ENCODE peak calls at places on chromosomes 4 and X, in ten cellular contexts. One of them, this sample, is unnamed.

GRCh38 chr4:158805628-158806471 is 37.0 kb downstream of the FNIP2 start:
- DNase-seq in HFF-Myc: no peak
- DNase-seq in GM10248: no peak
- DNase-seq in AG10803: no peak
- DNase-seq in MCF 10A: no peak
- DNase-seq in nephron progenitor cell: no peak
- DNase-seq in AG09309: no peak
- DNase-seq in mucosa of descending colon: no peak
- DNase-seq in cardiac muscle cell: no peak
- DNase-seq in GM13976: no peak
- DNase-seq in this sample: no peak

GRCh38 chr4:88526221-88526815 is 2.7 kb upstream of the PYURF start:
- DNase-seq in AG10803: peak
- DNase-seq in cardiac muscle cell: no peak
- DNase-seq in GM13976: peak
- DNase-seq in MCF 10A: peak
- DNase-seq in HFF-Myc: no peak
- DNase-seq in GM10248: peak
- DNase-seq in AG09309: no peak
- DNase-seq in nephron progenitor cell: no peak
- DNase-seq in mucosa of descending colon: no peak
- DNase-seq in this sample: peak

GRCh38 chr4:175385797-175386196 is 426.3 kb downstream of the GPM6A start:
- DNase-seq in GM10248: no peak
- DNase-seq in GM13976: no peak
- DNase-seq in AG10803: peak
- DNase-seq in MCF 10A: peak
- DNase-seq in mucosa of descending colon: no peak
- DNase-seq in HFF-Myc: no peak
- DNase-seq in nephron progenitor cell: no peak
- DNase-seq in AG09309: no peak
- DNase-seq in cardiac muscle cell: no peak
- DNase-seq in this sample: no peak

GRCh38 chr4:140144937-140145336 is 9.0 kb downstream of the MAML3 start:
- DNase-seq in mucosa of descending colon: no peak
- DNase-seq in cardiac muscle cell: no peak
- DNase-seq in MCF 10A: no peak
- DNase-seq in HFF-Myc: no peak
- DNase-seq in AG10803: no peak
- DNase-seq in GM13976: no peak
- DNase-seq in AG09309: no peak
- DNase-seq in GM10248: no peak
- DNase-seq in nephron progenitor cell: no peak
- DNase-seq in this sample: no peak

GRCh38 chrX:133402042-133402453 is 13.2 kb downstream of the GPC4 start:
- DNase-seq in GM10248: no peak
- DNase-seq in MCF 10A: peak
- DNase-seq in AG10803: peak
- DNase-seq in GM13976: no peak
- DNase-seq in nephron progenitor cell: no peak
- DNase-seq in cardiac muscle cell: peak
- DNase-seq in mucosa of descending colon: no peak
- DNase-seq in HFF-Myc: no peak
- DNase-seq in AG09309: no peak
- DNase-seq in this sample: no peak

GRCh38 chrX:108088511-108088910 is 2.8 kb downstream of the PSMD10 start:
- DNase-seq in AG09309: no peak
- DNase-seq in mucosa of descending colon: no peak
- DNase-seq in nephron progenitor cell: no peak
- DNase-seq in GM10248: no peak
- DNase-seq in HFF-Myc: no peak
- DNase-seq in GM13976: no peak
- DNase-seq in AG10803: no peak
- DNase-seq in MCF 10A: no peak
- DNase-seq in cardiac muscle cell: no peak
- DNase-seq in this sample: no peak

GRCh38 chrX:4550018-4550417 is 836.6 kb upstream of the PRKX start:
- DNase-seq in mucosa of descending colon: no peak
- DNase-seq in GM10248: no peak
- DNase-seq in AG10803: no peak
- DNase-seq in MCF 10A: no peak
- DNase-seq in HFF-Myc: no peak
- DNase-seq in GM13976: no peak
- DNase-seq in AG09309: no peak
- DNase-seq in cardiac muscle cell: no peak
- DNase-seq in nephron progenitor cell: no peak
- DNase-seq in this sample: no peak

GRCh38 chr4:153156263-153156662 is 48.0 kb upstream of the TRIM2 start:
- DNase-seq in AG10803: no peak
- DNase-seq in MCF 10A: no peak
- DNase-seq in GM10248: no peak
- DNase-seq in mucosa of descending colon: no peak
- DNase-seq in GM13976: no peak
- DNase-seq in cardiac muscle cell: peak
- DNase-seq in nephron progenitor cell: peak
- DNase-seq in AG09309: no peak
- DNase-seq in HFF-Myc: no peak
- DNase-seq in this sample: no peak

GRCh38 chr4:145868637-145869409 is 69.8 kb downstream of the ZNF827 start:
- DNase-seq in mucosa of descending colon: no peak
- DNase-seq in nephron progenitor cell: no peak
- DNase-seq in GM10248: peak
- DNase-seq in MCF 10A: no peak
- DNase-seq in AG09309: no peak
- DNase-seq in HFF-Myc: no peak
- DNase-seq in cardiac muscle cell: peak
- DNase-seq in AG10803: peak
- DNase-seq in GM13976: no peak
- DNase-seq in this sample: peak

GRCh38 chrX:13151806-13152510 is 107.5 kb upstream of the FAM9C start:
- DNase-seq in mucosa of descending colon: no peak
- DNase-seq in AG10803: peak
- DNase-seq in AG09309: no peak
- DNase-seq in GM13976: no peak
- DNase-seq in cardiac muscle cell: peak
- DNase-seq in nephron progenitor cell: no peak
- DNase-seq in MCF 10A: no peak
- DNase-seq in GM10248: no peak
- DNase-seq in HFF-Myc: no peak
- DNase-seq in this sample: no peak

GRCh38 chr4:152045781-152046571 is 285.2 kb upstream of the GATB start:
- DNase-seq in mucosa of descending colon: peak
- DNase-seq in MCF 10A: no peak
- DNase-seq in AG10803: peak
- DNase-seq in nephron progenitor cell: peak
- DNase-seq in cardiac muscle cell: peak
- DNase-seq in GM10248: peak
- DNase-seq in GM13976: peak
- DNase-seq in HFF-Myc: no peak
- DNase-seq in AG09309: no peak
- DNase-seq in this sample: peak

GRCh38 chr4:5048721-5049120 is 2.6 kb upstream of the STK32B start:
- DNase-seq in MCF 10A: no peak
- DNase-seq in AG09309: no peak
- DNase-seq in GM13976: no peak
- DNase-seq in AG10803: no peak
- DNase-seq in HFF-Myc: no peak
- DNase-seq in cardiac muscle cell: no peak
- DNase-seq in mucosa of descending colon: no peak
- DNase-seq in nephron progenitor cell: no peak
- DNase-seq in GM10248: no peak
- DNase-seq in this sample: no peak

GRCh38 chrX:51336584-51336983 is 4.0 kb downstream of the NUDT10 start:
- DNase-seq in AG10803: peak
- DNase-seq in nephron progenitor cell: peak
- DNase-seq in cardiac muscle cell: peak
- DNase-seq in HFF-Myc: no peak
- DNase-seq in GM10248: peak
- DNase-seq in mucosa of descending colon: no peak
- DNase-seq in AG09309: peak
- DNase-seq in MCF 10A: peak
- DNase-seq in GM13976: peak
- DNase-seq in this sample: peak

GRCh38 chr4:986949-987688 is at the start of gene IDUA:
- DNase-seq in HFF-Myc: no peak
- DNase-seq in AG10803: peak
- DNase-seq in GM10248: peak
- DNase-seq in cardiac muscle cell: peak
- DNase-seq in GM13976: peak
- DNase-seq in nephron progenitor cell: peak
- DNase-seq in mucosa of descending colon: peak
- DNase-seq in AG09309: no peak
- DNase-seq in MCF 10A: peak
- DNase-seq in this sample: peak

GRCh38 chr4:181802207-181802606 is 441.0 kb upstream of the TENM3 start:
- DNase-seq in cardiac muscle cell: no peak
- DNase-seq in GM13976: no peak
- DNase-seq in AG10803: no peak
- DNase-seq in GM10248: no peak
- DNase-seq in nephron progenitor cell: no peak
- DNase-seq in HFF-Myc: no peak
- DNase-seq in mucosa of descending colon: no peak
- DNase-seq in AG09309: no peak
- DNase-seq in MCF 10A: no peak
- DNase-seq in this sample: no peak

GRCh38 chr4:137125011-137125410 is 407.3 kb downstream of the PCDH18 start:
- DNase-seq in GM13976: no peak
- DNase-seq in AG09309: peak
- DNase-seq in HFF-Myc: peak
- DNase-seq in AG10803: peak
- DNase-seq in mucosa of descending colon: no peak
- DNase-seq in cardiac muscle cell: peak
- DNase-seq in MCF 10A: peak
- DNase-seq in nephron progenitor cell: no peak
- DNase-seq in GM10248: no peak
- DNase-seq in this sample: no peak

GRCh38 chrX:9483376-9483775 is 18.5 kb downstream of the TBL1X start:
- DNase-seq in GM10248: no peak
- DNase-seq in nephron progenitor cell: no peak
- DNase-seq in HFF-Myc: no peak
- DNase-seq in AG10803: no peak
- DNase-seq in GM13976: no peak
- DNase-seq in MCF 10A: no peak
- DNase-seq in mucosa of descending colon: no peak
- DNase-seq in AG09309: no peak
- DNase-seq in cardiac muscle cell: no peak
- DNase-seq in this sample: no peak

GRCh38 chr4:8547108-8547911 is 32.9 kb upstream of the GPR78 start:
- DNase-seq in AG09309: no peak
- DNase-seq in GM10248: peak
- DNase-seq in MCF 10A: peak
- DNase-seq in nephron progenitor cell: no peak
- DNase-seq in AG10803: peak
- DNase-seq in cardiac muscle cell: peak
- DNase-seq in HFF-Myc: no peak
- DNase-seq in mucosa of descending colon: no peak
- DNase-seq in GM13976: peak
- DNase-seq in this sample: peak
- TF ChIP-seq CTCF in AG09309: peak
- TF ChIP-seq CTCF in GM10248: peak
- TF ChIP-seq CTCF in MCF 10A: peak
- TF ChIP-seq CTCF in nephron progenitor cell: peak
- TF ChIP-seq CTCF in AG10803: peak
- TF ChIP-seq CTCF in cardiac muscle cell: peak
- TF ChIP-seq CTCF in HFF-Myc: peak
- TF ChIP-seq CTCF in mucosa of descending colon: no peak
- TF ChIP-seq CTCF in GM13976: peak
- TF ChIP-seq CTCF in this sample: peak

DNA sequence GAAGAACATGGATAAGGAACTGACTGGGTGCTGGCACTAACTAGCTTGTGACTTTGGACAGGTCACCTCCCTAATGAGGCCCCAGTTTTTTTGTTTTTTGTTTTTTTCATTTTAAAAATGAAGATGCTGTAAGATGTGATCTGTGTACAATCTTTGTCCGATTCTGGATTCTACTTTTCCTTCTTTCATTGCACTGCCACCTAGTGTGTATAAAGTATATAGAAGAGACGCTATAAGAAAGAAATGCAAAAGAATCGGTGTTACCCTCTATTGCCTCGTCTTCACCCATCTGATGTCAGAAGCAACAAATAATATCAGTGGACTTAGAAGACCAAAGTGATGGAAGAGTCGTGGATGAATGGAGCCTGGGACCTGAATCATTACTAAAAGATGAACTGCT is 58.6 kb upstream of the P2RY10 start:
- DNase-seq in mucosa of descending colon: no peak
- DNase-seq in GM13976: peak
- DNase-seq in AG09309: no peak
- DNase-seq in MCF 10A: peak
- DNase-seq in cardiac muscle cell: peak
- DNase-seq in HFF-Myc: no peak
- DNase-seq in AG10803: peak
- DNase-seq in nephron progenitor cell: no peak
- DNase-seq in GM10248: peak
- DNase-seq in this sample: peak
- TF ChIP-seq CTCF in mucosa of descending colon: no peak
- TF ChIP-seq CTCF in GM13976: peak
- TF ChIP-seq CTCF in AG09309: peak
- TF ChIP-seq CTCF in MCF 10A: peak
- TF ChIP-seq CTCF in cardiac muscle cell: peak
- TF ChIP-seq CTCF in HFF-Myc: no peak
- TF ChIP-seq CTCF in AG10803: peak
- TF ChIP-seq CTCF in nephron progenitor cell: peak
- TF ChIP-seq CTCF in GM10248: peak
- TF ChIP-seq CTCF in this sample: no peak

DNA sequence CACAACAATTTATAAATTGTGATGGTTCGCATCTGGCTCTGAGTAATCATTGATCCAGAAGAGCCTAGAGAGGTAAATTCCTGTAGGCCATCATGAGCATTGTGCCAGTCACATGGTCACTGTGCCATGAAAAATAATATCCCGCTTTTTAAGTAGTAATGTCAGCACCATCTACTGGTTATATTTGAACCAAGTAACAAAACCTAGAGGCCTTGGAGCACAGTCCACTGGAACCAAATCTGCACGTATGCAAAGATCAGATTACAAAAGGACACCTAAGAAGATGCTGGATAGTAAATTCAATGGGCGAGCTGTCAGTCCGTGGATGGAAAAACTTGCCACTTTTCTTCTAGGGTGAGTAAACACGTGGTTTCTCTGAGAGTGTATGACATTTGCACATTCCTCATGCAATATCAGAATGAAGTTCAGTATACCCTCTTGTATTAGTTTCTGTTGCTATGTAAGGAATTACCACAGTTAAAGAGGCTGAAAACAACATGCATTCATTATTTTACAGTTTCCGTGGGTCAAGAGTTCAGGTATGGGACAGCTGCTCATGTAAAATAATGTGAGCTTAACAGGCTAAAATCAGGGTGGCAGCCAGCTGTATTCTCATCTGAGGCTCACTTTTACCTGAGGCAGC is 26.9 kb downstream of the FAM114A1 start:
- DNase-seq in AG10803: peak
- DNase-seq in HFF-Myc: no peak
- DNase-seq in nephron progenitor cell: no peak
- DNase-seq in GM13976: no peak
- DNase-seq in cardiac muscle cell: no peak
- DNase-seq in AG09309: no peak
- DNase-seq in GM10248: no peak
- DNase-seq in mucosa of descending colon: no peak
- DNase-seq in MCF 10A: no peak
- DNase-seq in this sample: no peak
- TF ChIP-seq CTCF in AG10803: no peak
- TF ChIP-seq CTCF in HFF-Myc: no peak
- TF ChIP-seq CTCF in nephron progenitor cell: no peak
- TF ChIP-seq CTCF in GM13976: no peak
- TF ChIP-seq CTCF in cardiac muscle cell: no peak
- TF ChIP-seq CTCF in AG09309: no peak
- TF ChIP-seq CTCF in GM10248: no peak
- TF ChIP-seq CTCF in mucosa of descending colon: no peak
- TF ChIP-seq CTCF in MCF 10A: no peak
- TF ChIP-seq CTCF in this sample: no peak

GRCh38 chrX:145178268-145178667 is 69.0 kb upstream of the SPANXN1 start:
- DNase-seq in nephron progenitor cell: no peak
- DNase-seq in MCF 10A: peak
- DNase-seq in AG10803: no peak
- DNase-seq in HFF-Myc: no peak
- DNase-seq in AG09309: no peak
- DNase-seq in GM13976: no peak
- DNase-seq in mucosa of descending colon: no peak
- DNase-seq in cardiac muscle cell: no peak
- DNase-seq in GM10248: no peak
- DNase-seq in this sample: no peak
- TF ChIP-seq CTCF in nephron progenitor cell: no peak
- TF ChIP-seq CTCF in MCF 10A: peak
- TF ChIP-seq CTCF in AG10803: no peak
- TF ChIP-seq CTCF in HFF-Myc: no peak
- TF ChIP-seq CTCF in AG09309: peak
- TF ChIP-seq CTCF in GM13976: no peak
- TF ChIP-seq CTCF in mucosa of descending colon: no peak
- TF ChIP-seq CTCF in cardiac muscle cell: no peak
- TF ChIP-seq CTCF in GM10248: no peak
- TF ChIP-seq CTCF in this sample: no peak

This sample was measured in GM20000.